ENCODE peak calls at places on chromosomes 1 and 21, in seven cellular contexts. L, S, V, R, G, Q and J are unnamed samples.

GRCh38 chr1:232952514-232953175 is 2.2 kb downstream of the NTPCR start:
- DNase-seq in L (peak; percentile 65), S (peak; percentile 15), V (no peak), R (peak; percentile 65), G (no peak), Q (no peak), J (no peak)

GRCh38 chr1:162605225-162605927 is 26.9 kb upstream of the DDR2 start:
- DNase-seq in L (no peak), S (no peak), V (no peak), R (peak; percentile 91), G (no peak), Q (no peak), J (peak; percentile 73)

GRCh38 chr1:152623203-152623844 is 421 bp upstream of the LCE3A start:
- DNase-seq in L (no peak), S (no peak), V (no peak), R (no peak), G (no peak), Q (no peak), J (no peak)

GRCh38 chr1:181816608-181817007 is 244.9 kb downstream of the ZNF648 start:
- DNase-seq in L (no peak), S (no peak), V (no peak), R (no peak), G (no peak), Q (no peak), J (no peak)

GRCh38 chr1:167482184-167482583 is 36.1 kb downstream of the CD247 start:
- DNase-seq in L (no peak), S (no peak), V (no peak), R (no peak), G (no peak), Q (no peak), J (no peak)

GRCh38 chr1:208045410-208046252 is 134.7 kb upstream of the CD34 start:
- DNase-seq in L (no peak), S (no peak), V (no peak), R (no peak), G (no peak), Q (no peak), J (no peak)

GRCh38 chr21:15379776-15380175 is 315.0 kb upstream of the NRIP1 start:
- DNase-seq in L (no peak), S (no peak), V (no peak), R (no peak), G (no peak), Q (no peak), J (no peak)

GRCh38 chr1:9249534-9250335 is 15.2 kb downstream of the H6PD start:
- DNase-seq in L (peak; percentile 82), S (no peak), V (no peak), R (peak; percentile 60), G (peak; percentile 49), Q (no peak), J (no peak)

GRCh38 chr1:179889619-179890018 is 7.5 kb downstream of the TOR1AIP1 start:
- DNase-seq in L (no peak), S (no peak), V (no peak), R (no peak), G (no peak), Q (no peak), J (no peak)

GRCh38 chr1:37793773-37794371 is at the start of gene MANEAL:
- DNase-seq in L (peak; percentile 68), S (peak; percentile 13), V (no peak), R (peak; percentile 79), G (no peak), Q (no peak), J (no peak)

GRCh38 chr1:15747378-15747777 is 5.1 kb downstream of the TMEM82 start:
- DNase-seq in L (no peak), S (no peak), V (no peak), R (no peak), G (no peak), Q (no peak), J (no peak)

GRCh38 chr1:111903148-111903857 is 86.2 kb downstream of the KCND3 start:
- DNase-seq in L (no peak), S (no peak), V (no peak), R (no peak), G (no peak), Q (no peak), J (no peak)

GRCh38 chr1:11473635-11474034 is 5.3 kb upstream of the DISP3 start:
- DNase-seq in L (peak; percentile 78), S (no peak), V (no peak), R (peak; percentile 31), G (no peak), Q (no peak), J (no peak)

GRCh38 chr1:55828031-55828430 is 612.9 kb upstream of the USP24 start:
- DNase-seq in L (no peak), S (no peak), V (no peak), R (peak; percentile 76), G (no peak), Q (no peak), J (no peak)

GRCh38 chr1:168719306-168720111 is 9.5 kb downstream of the DPT start:
- DNase-seq in L (no peak), S (no peak), V (no peak), R (no peak), G (no peak), Q (no peak), J (no peak)

GRCh38 chr21:21712761-21713558 is 714.8 kb downstream of the NCAM2 start:
- DNase-seq in L (no peak), S (no peak), V (no peak), R (peak; percentile 62), G (no peak), Q (no peak), J (peak; percentile 46)

GRCh38 chr1:168613038-168613451 is 36.6 kb downstream of the XCL1 start:
- DNase-seq in L (no peak), S (no peak), V (no peak), R (no peak), G (peak; percentile 20), Q (no peak), J (no peak)

GRCh38 chr1:245810789-245811337 is 656.1 kb downstream of the KIF26B start:
- DNase-seq in L (no peak), S (no peak), V (no peak), R (no peak), G (no peak), Q (no peak), J (no peak)

GRCh38 chr1:178496410-178497135 is at the start of gene CLEC20A:
- DNase-seq in L (peak; percentile 42), S (no peak), V (no peak), R (no peak), G (no peak), Q (no peak), J (no peak)

GRCh38 chr1:158611916-158612315 is 6.8 kb downstream of the OR10Z1 start:
- DNase-seq in L (no peak), S (no peak), V (no peak), R (no peak), G (no peak), Q (no peak), J (no peak)

GRCh38 chr1:29761159-29761928 is 525.0 kb downstream of the PTPRU start:
- DNase-seq in L (peak; percentile 23), S (no peak), V (no peak), R (no peak), G (no peak), Q (no peak), J (no peak)

GRCh38 chr1:57310992-57311790 is 112.7 kb downstream of the DAB1 start:
- DNase-seq in L (no peak), S (no peak), V (no peak), R (no peak), G (no peak), Q (no peak), J (no peak)